ENCODE peak calls at places on chromosome 22, in five cellular contexts. Y is cardiac fibroblast, K is A673, Z is WTC11, M is choroid plexus epithelial cell. F is an unnamed sample.

GRCh38 chr22:50704510-50705218 is 32.0 kb downstream of the SHANK3 start:
- DNase-seq in Y (no peak), K (no peak), Z (peak), M (no peak), F (no peak)

GRCh38 chr22:22021160-22021750 is 38.7 kb upstream of the TOP3B start:
- DNase-seq in Y (no peak), K (no peak), Z (no peak), M (no peak), F (no peak)

GRCh38 chr22:17791196-17791595 is 16.9 kb upstream of the BID start:
- DNase-seq in Y (no peak), K (no peak), Z (no peak), M (no peak), F (no peak)

GRCh38 chr22:24592144-24592845 is 578 bp downstream of the LRRC75B start:
- DNase-seq in Y (peak), K (no peak), Z (peak), M (peak), F (no peak)

GRCh38 chr22:50656122-50657070 is 16.2 kb upstream of the SHANK3 start:
- DNase-seq in Y (peak), K (no peak), Z (no peak), M (peak), F (no peak)

GRCh38 chr22:43077121-43077877 is 11.9 kb downstream of the TTLL1 start:
- DNase-seq in Y (no peak), K (no peak), Z (no peak), M (no peak), F (no peak)

GRCh38 chr22:30871391-30872281 is 96.9 kb downstream of the MORC2 start:
- DNase-seq in Y (no peak), K (no peak), Z (no peak), M (no peak), F (no peak)

GRCh38 chr22:44620129-44620840 is 81.7 kb upstream of the PRR5 start:
- DNase-seq in Y (peak), K (peak), Z (peak), M (peak), F (peak)

GRCh38 chr22:41983516-41983915 is 14.3 kb downstream of the SEPTIN3 start:
- DNase-seq in Y (peak), K (no peak), Z (no peak), M (peak), F (no peak)

GRCh38 chr22:18071968-18072310 is 5.9 kb upstream of the PEX26 start:
- DNase-seq in Y (no peak), K (no peak), Z (no peak), M (no peak), F (no peak)

GRCh38 chr22:34976474-34976873 is 89.5 kb upstream of the ISX start:
- DNase-seq in Y (no peak), K (no peak), Z (no peak), M (no peak), F (no peak)

GRCh38 chr22:25143161-25144076 is 56.2 kb upstream of the CRYBB3 start:
- DNase-seq in Y (no peak), K (no peak), Z (no peak), M (no peak), F (no peak)

GRCh38 chr22:17319541-17319940 is 49.7 kb upstream of the CECR2 start:
- DNase-seq in Y (no peak), K (no peak), Z (no peak), M (peak), F (no peak)

GRCh38 chr22:41935015-41935908 is 8.7 kb upstream of the TNFRSF13C start:
- DNase-seq in Y (no peak), K (no peak), Z (no peak), M (no peak), F (peak)

GRCh38 chr22:44573451-44573850 is 75.4 kb upstream of the RTL6 start:
- DNase-seq in Y (no peak), K (no peak), Z (no peak), M (no peak), F (no peak)

GRCh38 chr22:42820075-42820763 is 36.9 kb downstream of the ARFGAP3 start:
- DNase-seq in Y (peak), K (peak), Z (no peak), M (peak), F (no peak)

GRCh38 chr22:44375451-44375850 is 62.7 kb upstream of the SHISAL1 start:
- DNase-seq in Y (no peak), K (no peak), Z (no peak), M (no peak), F (no peak)

GRCh38 chr22:42978453-42979103 is 36.4 kb downstream of the PACSIN2 start:
- DNase-seq in Y (peak), K (no peak), Z (no peak), M (no peak), F (no peak)

GRCh38 chr22:37365950-37366349 is 61.3 kb downstream of the ELFN2 start:
- DNase-seq in Y (no peak), K (no peak), Z (no peak), M (no peak), F (no peak)

GRCh38 chr22:17407643-17408042 is 38.4 kb downstream of the CECR2 start:
- DNase-seq in Y (peak), K (no peak), Z (no peak), M (peak), F (no peak)

GRCh38 chr22:23781533-23781932 is 5.2 kb upstream of the SMARCB1 start:
- DNase-seq in Y (peak), K (no peak), Z (no peak), M (peak), F (no peak)

GRCh38 chr22:45469573-45470383 is 32.9 kb upstream of the FBLN1 start:
- DNase-seq in Y (peak), K (no peak), Z (no peak), M (peak), F (no peak)

GRCh38 chr22:17057959-17058814 is 26.6 kb upstream of the IL17RA start:
- DNase-seq in Y (peak), K (peak), Z (peak), M (peak), F (no peak)

GRCh38 chr22:42608481-42609361 is 6.0 kb downstream of the POLDIP3 start:
- DNase-seq in Y (peak), K (peak), Z (no peak), M (peak), F (no peak)

GRCh38 chr22:31286360-31287255 is 5.7 kb downstream of the PIK3IP1 start:
- DNase-seq in Y (peak), K (no peak), Z (no peak), M (peak), F (no peak)

GRCh38 chr22:41976070-41976901 is 7.0 kb downstream of the SEPTIN3 start:
- DNase-seq in Y (no peak), K (no peak), Z (peak), M (no peak), F (peak)

GRCh38 chr22:42313804-42314581 is 43.5 kb upstream of the TCF20 start:
- DNase-seq in Y (peak), K (peak), Z (peak), M (peak), F (no peak)

GRCh38 chr22:11307996-11308395 is 4220.0 kb upstream of the OR11H1 start:
- DNase-seq in Y (no peak), K (no peak), Z (no peak), M (no peak), F (no peak)

GRCh38 chr22:44894321-44894720 is 115.5 kb downstream of the PHF21B start:
- DNase-seq in Y (no peak), K (no peak), Z (no peak), M (no peak), F (no peak)

GRCh38 chr22:25395915-25396314 is 168.6 kb upstream of the GRK3 start:
- DNase-seq in Y (no peak), K (no peak), Z (no peak), M (no peak), F (no peak)

GRCh38 chr22:30485362-30485988 is 13.7 kb upstream of the SEC14L3 start:
- DNase-seq in Y (peak), K (peak), Z (peak), M (peak), F (peak)

GRCh38 chr22:43152355-43153071 is 1.2 kb downstream of the TSPO start:
- DNase-seq in Y (peak), K (peak), Z (no peak), M (peak), F (peak)

GRCh38 chr22:31970490-31971444 is 26.4 kb downstream of the YWHAH start:
- DNase-seq in Y (peak), K (peak), Z (peak), M (peak), F (peak)

GRCh38 chr22:17172172-17172833 is 13.2 kb upstream of the HDHD5 start:
- DNase-seq in Y (no peak), K (no peak), Z (peak), M (no peak), F (no peak)

GRCh38 chr22:27151407-27151806 is 494.0 kb downstream of the MIAT start:
- DNase-seq in Y (no peak), K (no peak), Z (no peak), M (no peak), F (no peak)
- TF ChIP-seq CTCF in Y (peak), K (no peak), Z (no peak), M (peak), F (no peak)

GRCh38 chr22:48943567-48944432 is 883.9 kb downstream of the BRD1 start:
- DNase-seq in Y (no peak), K (peak), Z (peak), M (no peak), F (no peak)
- TF ChIP-seq CTCF in Y (no peak), K (peak), Z (no peak), M (no peak), F (no peak)

GRCh38 chr22:46596819-46597218 is 23.4 kb upstream of the GRAMD4 start:
- DNase-seq in Y (no peak), K (no peak), Z (peak), M (no peak), F (no peak)
- TF ChIP-seq CTCF in Y (no peak), K (no peak), Z (no peak), M (no peak), F (no peak)

GRCh38 chr22:49632199-49633009 is 195.3 kb downstream of the BRD1 start:
- DNase-seq in Y (peak), K (peak), Z (peak), M (peak), F (no peak)
- TF ChIP-seq CTCF in Y (peak), K (peak), Z (peak), M (peak), F (no peak)

GRCh38 chr22:38506118-38506962 is at the start of gene DDX17:
- DNase-seq in Y (peak), K (peak), Z (peak), M (peak), F (peak)
- TF ChIP-seq CTCF in Y (no peak), K (no peak), Z (no peak), M (no peak), F (no peak)

DNA sequence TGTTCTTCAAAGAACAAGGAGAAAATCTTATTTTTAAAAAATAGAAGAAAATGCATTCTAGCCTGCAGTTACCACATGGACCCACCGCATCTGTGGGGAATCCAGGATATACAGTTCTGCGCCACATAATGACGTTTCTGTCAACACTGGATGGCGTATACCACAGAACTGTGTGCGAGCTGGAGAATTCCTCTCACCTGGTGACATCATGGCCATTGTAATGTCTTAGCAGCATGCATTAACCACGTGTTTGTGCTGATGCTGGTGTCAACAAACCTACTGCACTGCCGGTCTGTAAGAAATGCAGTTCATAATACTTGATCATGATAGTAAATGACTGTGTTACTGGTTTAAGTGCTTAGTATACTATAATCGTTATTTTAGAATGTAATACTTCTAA is 174.7 kb downstream of the TBC1D22A start:
- DNase-seq in Y (no peak), K (no peak), Z (no peak), M (no peak), F (no peak)
- TF ChIP-seq CTCF in Y (no peak), K (no peak), Z (no peak), M (no peak), F (no peak)

GRCh38 chr22:36340621-36341020 is 47.1 kb downstream of the MYH9 start:
- DNase-seq in Y (peak), K (no peak), Z (no peak), M (no peak), F (no peak)

GRCh38 chr22:36344106-36344827 is 43.5 kb downstream of the MYH9 start:
- DNase-seq in Y (no peak), K (no peak), Z (no peak), M (no peak), F (no peak)

GRCh38 chr22:36343070-36343719 is 44.6 kb downstream of the MYH9 start:
- DNase-seq in Y (no peak), K (no peak), Z (no peak), M (no peak), F (no peak)

GRCh38 chr22:36341640-36342041 is 46.1 kb downstream of the MYH9 start:
- DNase-seq in Y (no peak), K (no peak), Z (no peak), M (no peak), F (no peak)

GRCh38 chr22:36343720-36344105 is 44.1 kb downstream of the MYH9 start:
- DNase-seq in Y (no peak), K (no peak), Z (no peak), M (no peak), F (no peak)
- TF ChIP-seq CTCF in Y (no peak), K (no peak), Z (no peak), M (no peak), F (no peak)

GRCh38 chr22:20111045-20111688 is 4.7 kb upstream of the RANBP1 start:
- DNase-seq in Y (peak), K (peak), Z (no peak), M (peak), F (no peak)
- TF ChIP-seq CTCF in Y (peak), K (peak), Z (no peak), M (peak), F (no peak)

DNA sequence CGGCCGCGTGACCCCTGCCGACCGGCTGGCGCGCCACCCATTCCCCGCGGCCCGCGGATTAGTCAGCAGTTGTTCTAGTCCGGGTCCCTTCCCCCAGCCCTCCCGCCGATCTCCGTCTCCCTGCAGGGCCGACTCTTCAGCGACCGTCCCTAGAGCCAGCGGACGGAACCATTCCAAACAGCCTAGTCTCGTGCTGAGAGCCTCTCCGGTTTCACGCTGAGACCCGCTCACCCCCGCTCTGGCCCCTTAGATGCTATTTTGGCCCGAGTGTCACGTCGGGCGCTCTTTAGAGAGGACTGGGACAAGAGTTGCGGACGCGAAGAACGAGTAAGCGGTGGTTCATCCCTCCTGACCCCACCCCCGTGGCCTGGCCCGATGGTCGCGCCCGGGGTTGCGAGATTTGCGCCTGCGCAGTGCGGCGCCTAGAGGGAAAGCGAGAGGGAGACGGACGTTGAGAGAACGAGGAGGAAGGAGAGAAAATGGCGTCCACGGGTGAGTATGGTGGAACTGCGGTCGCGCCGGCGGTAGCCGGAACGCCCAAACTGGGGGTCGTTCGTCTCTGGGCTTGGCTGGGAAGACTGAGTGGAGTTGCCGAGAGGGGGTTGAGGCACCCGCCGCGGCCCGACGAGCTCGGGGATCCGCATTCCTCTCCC is at the start of the genes EWSR1 and RHBDD3:
- DNase-seq in Y (peak), K (peak), Z (peak), M (peak), F (peak)
- TF ChIP-seq CTCF in Y (no peak), K (no peak), Z (no peak), M (no peak), F (no peak)

GRCh38 chr22:40058265-40058664 is 63.5 kb downstream of the FAM83F start:
- DNase-seq in Y (no peak), K (no peak), Z (no peak), M (no peak), F (no peak)
- TF ChIP-seq CTCF in Y (no peak), K (no peak), Z (no peak), M (no peak), F (no peak)